ENCODE peak calls at places on chromosome 3, in ten cellular contexts. T is activated T-helper 1 cell treated with Interleukin-2 at 50 U/mL for 16 hours; J is stimulated activated naive CD8-positive, alpha-beta T cell treated with anti-CD3 and anti-CD28 coated beads, Interleukin-15, Interleukin-2, amounts not matched to agents 100 U/mL and 50 U/mL, for 24 hours; E is cardiac fibroblast; W is upper lobe of right lung; L is T47D; S is central memory CD8-positive, alpha-beta T cell; H is NCI-H1105; U is COLO829; Z is heart left ventricle. V is an unnamed sample.

GRCh38 chr3:169871129-169871886 is 1.6 kb upstream of the LRRC31 start:
- DNase-seq in T (no peak), W (peak), L (peak), Z (no peak), U (no peak), J (no peak), S (no peak), E (no peak), H (no peak), V (no peak)

GRCh38 chr3:161221881-161222600 is 930 bp downstream of the NMD3 start:
- DNase-seq in J (peak), S (no peak), L (no peak), U (no peak), H (peak), T (no peak), E (peak), Z (no peak), W (no peak), V (no peak)

GRCh38 chr3:38039101-38039898 is at the start of gene DLEC1:
- DNase-seq in T (peak), L (no peak), J (peak), Z (peak), E (peak), W (peak), U (no peak), S (peak), H (no peak), V (peak)

GRCh38 chr3:180409170-180409569 is 192.8 kb upstream of the TTC14 start:
- DNase-seq in S (no peak), U (no peak), J (no peak), H (no peak), E (no peak), W (no peak), Z (no peak), L (no peak), T (no peak), V (no peak)

GRCh38 chr3:189393598-189393997 is 221.8 kb downstream of the TPRG1 start:
- DNase-seq in E (peak), W (no peak), J (no peak), Z (no peak), S (no peak), L (no peak), T (no peak), H (no peak), U (no peak), V (no peak)

GRCh38 chr3:170703121-170703588 is 117.3 kb upstream of the SLC7A14 start:
- DNase-seq in T (no peak), U (peak), Z (no peak), J (no peak), E (peak), L (no peak), W (no peak), S (no peak), H (no peak), V (no peak)

GRCh38 chr3:147008458-147008857 is 397.9 kb downstream of the ZIC4 start:
- DNase-seq in H (no peak), U (no peak), Z (no peak), T (no peak), W (no peak), L (peak), E (no peak), J (no peak), S (no peak), V (no peak)

GRCh38 chr3:48595075-48595525 is at the start of gene COL7A1:
- DNase-seq in Z (no peak), U (no peak), S (no peak), W (no peak), H (no peak), L (no peak), T (no peak), J (no peak), E (no peak), V (no peak)

GRCh38 chr3:195582947-195583346 is 793 bp downstream of the APOD start:
- DNase-seq in Z (no peak), L (peak), S (no peak), J (no peak), E (no peak), U (no peak), T (no peak), H (no peak), W (no peak), V (no peak)

GRCh38 chr3:5784656-5785055 is 597.1 kb downstream of the EDEM1 start:
- DNase-seq in H (peak), J (no peak), U (no peak), W (no peak), Z (no peak), S (no peak), L (peak), E (no peak), T (no peak), V (no peak)

GRCh38 chr3:5012398-5012797 is 33.2 kb downstream of the BHLHE40 start:
- DNase-seq in T (no peak), U (no peak), W (peak), L (no peak), H (no peak), J (no peak), Z (no peak), S (no peak), E (no peak), V (peak)

GRCh38 chr3:70090322-70090913 is 90.9 kb downstream of the SAMMSON start:
- DNase-seq in U (peak), E (peak), J (no peak), L (peak), W (no peak), H (no peak), S (no peak), T (no peak), Z (no peak), V (no peak)

GRCh38 chr3:152623286-152623685 is 211.6 kb upstream of the P2RY1 start:
- DNase-seq in W (no peak), H (no peak), T (no peak), Z (no peak), L (no peak), U (no peak), E (peak), S (no peak), J (no peak), V (no peak)

GRCh38 chr3:159458010-159458409 is 530.6 kb upstream of the IL12A start:
- DNase-seq in Z (no peak), W (no peak), T (no peak), E (peak), S (no peak), L (peak), J (no peak), H (no peak), U (peak), V (no peak)

GRCh38 chr3:106305127-106305526 is 436.3 kb upstream of the CBLB start:
- DNase-seq in Z (no peak), U (no peak), S (no peak), J (no peak), L (no peak), E (peak), W (no peak), T (no peak), H (no peak), V (no peak)

GRCh38 chr3:188439080-188439479 is 285.1 kb downstream of the LPP start:
- DNase-seq in E (no peak), J (peak), L (no peak), U (no peak), H (no peak), W (no peak), Z (no peak), S (no peak), T (no peak), V (no peak)

GRCh38 chr3:170751083-170751893 is 118.7 kb downstream of the RPL22L1 start:
- DNase-seq in T (no peak), E (peak), J (no peak), L (peak), U (peak), W (no peak), S (no peak), Z (peak), H (no peak), V (no peak)

GRCh38 chr3:125622381-125622788 is 27.1 kb upstream of the OSBPL11 start:
- DNase-seq in T (no peak), E (no peak), J (no peak), U (no peak), S (no peak), W (peak), L (no peak), H (no peak), Z (peak), V (no peak)

GRCh38 chr3:102181202-102181920 is 253.5 kb upstream of the ZPLD1 start:
- DNase-seq in Z (no peak), J (no peak), U (no peak), S (no peak), H (no peak), E (peak), W (no peak), T (no peak), L (peak), V (no peak)

GRCh38 chr3:9172851-9173320 is 76.6 kb downstream of the SRGAP3 start:
- DNase-seq in W (no peak), U (no peak), H (no peak), T (no peak), S (no peak), J (no peak), E (no peak), Z (no peak), L (peak), V (no peak)

GRCh38 chr3:66053009-66053782 is 14.5 kb upstream of the MAGI1 start:
- DNase-seq in W (no peak), E (peak), Z (peak), J (no peak), S (no peak), H (no peak), L (no peak), T (no peak), U (no peak), V (no peak)

GRCh38 chr3:156551746-156552145 is 3.2 kb downstream of the SSR3 start:
- DNase-seq in T (no peak), E (peak), W (no peak), S (no peak), L (no peak), Z (no peak), J (no peak), U (no peak), H (no peak), V (no peak)

GRCh38 chr3:108006077-108006675 is 84.7 kb downstream of the CD47 start:
- DNase-seq in E (peak), W (no peak), Z (peak), U (no peak), H (no peak), J (no peak), L (no peak), S (no peak), T (no peak), V (no peak)

GRCh38 chr3:142904639-142905441 is 16.0 kb upstream of the PCOLCE2 start:
- DNase-seq in T (no peak), H (no peak), Z (no peak), W (no peak), J (peak), L (peak), S (no peak), U (peak), E (peak), V (no peak)